ENCODE peak calls at places on chromosomes 11 and 22, in nine cellular contexts. I is sigmoid colon, Y is transverse colon, R is breast epithelium, E is SK-N-MC, V is SK-N-SH, A is HL-60, T is K562, L is endothelial cell of umbilical vein. Z is an unnamed sample.

GRCh38 chr22:35677460-35678187 is 29.4 kb downstream of the APOL6 start:
- DNase-seq in R (no peak), I (no peak), V (no peak), A (no peak), T (no peak), E (no peak), Y (no peak), L (no peak), Z (no peak)

GRCh38 chr11:113245216-113245615 is 69.2 kb upstream of the TTC12 start:
- DNase-seq in A (no peak), Y (no peak), E (no peak), V (no peak), T (no peak), R (no peak), I (no peak), L (no peak), Z (no peak)

GRCh38 chr11:109961261-109961660 is 131.9 kb upstream of the ZC3H12C start:
- DNase-seq in T (no peak), Y (no peak), I (no peak), E (no peak), R (no peak), A (no peak), L (no peak), V (no peak), Z (no peak)

GRCh38 chr22:44632823-44633478 is 69.1 kb upstream of the PRR5 start:
- DNase-seq in R (no peak), Y (no peak), T (no peak), E (no peak), A (no peak), I (no peak), L (no peak), V (no peak), Z (no peak)

GRCh38 chr22:48748113-48748859 is 1079.4 kb downstream of the BRD1 start:
- DNase-seq in A (no peak), V (no peak), L (no peak), Y (no peak), E (no peak), R (peak; percentile 39), T (no peak), I (peak; percentile 51), Z (peak; percentile 2)

GRCh38 chr11:92245700-92246270 is 21.2 kb downstream of the FAT3 start:
- DNase-seq in V (no peak), L (no peak), E (no peak), Y (no peak), R (no peak), T (no peak), A (no peak), I (no peak), Z (no peak)

GRCh38 chr22:20437253-20438065 is at the start of gene SCARF2:
- DNase-seq in L (peak; percentile 52), A (no peak), V (peak; percentile 98), T (no peak), R (no peak), E (no peak), Y (peak; percentile 37), I (peak; percentile 84), Z (no peak)

GRCh38 chr11:135002236-135002635 is 590.2 kb upstream of the B3GAT1 start:
- DNase-seq in I (no peak), V (no peak), T (no peak), E (no peak), A (no peak), R (no peak), Y (no peak), L (no peak), Z (no peak)

GRCh38 chr11:104183572-104183971 is 19.6 kb upstream of the PDGFD start:
- DNase-seq in T (no peak), A (no peak), Y (no peak), I (no peak), E (no peak), L (no peak), R (no peak), V (no peak), Z (no peak)

GRCh38 chr11:100639140-100639539 is 47.9 kb upstream of the ARHGAP42 start:
- DNase-seq in E (no peak), R (no peak), T (no peak), Y (no peak), A (no peak), V (no peak), L (peak; percentile 71), I (no peak), Z (peak; percentile 49)

GRCh38 chr22:36486619-36487384 is 5.4 kb upstream of the TXN2 start:
- DNase-seq in A (no peak), L (peak; percentile 43), Y (peak; percentile 58), I (no peak), R (no peak), E (no peak), V (no peak), T (no peak), Z (peak; percentile 36)

GRCh38 chr11:102596578-102596977 is 28.6 kb downstream of the MMP20 start:
- DNase-seq in I (no peak), R (no peak), Y (no peak), E (no peak), V (no peak), T (no peak), L (no peak), A (no peak), Z (no peak)

GRCh38 chr11:125079151-125079877 is 16.2 kb downstream of the SLC37A2 start:
- DNase-seq in Y (no peak), V (no peak), T (no peak), R (no peak), L (no peak), E (no peak), A (no peak), I (no peak), Z (no peak)

GRCh38 chr11:117606807-117607206 is 190.2 kb downstream of the DSCAML1 start:
- DNase-seq in I (no peak), V (no peak), E (no peak), L (no peak), T (no peak), R (no peak), A (no peak), Y (no peak), Z (no peak)

GRCh38 chr11:69309800-69310280 is 15.9 kb downstream of the MYEOV start:
- DNase-seq in L (no peak), R (peak; percentile 6), T (no peak), E (no peak), A (no peak), Y (no peak), V (peak; percentile 23), I (peak; percentile 40), Z (no peak)

GRCh38 chr11:10973416-10973815 is 115.6 kb upstream of the ZBED5 start:
- DNase-seq in A (no peak), V (no peak), Y (no peak), T (no peak), E (no peak), I (no peak), L (no peak), R (no peak), Z (no peak)

GRCh38 chr11:17531071-17531817 is 13.0 kb downstream of the USH1C start:
- DNase-seq in Y (no peak), T (no peak), L (peak; percentile 44), V (no peak), E (no peak), R (no peak), A (no peak), I (no peak), Z (no peak)

GRCh38 chr11:86575208-86575855 is 97.1 kb downstream of the ME3 start:
- DNase-seq in E (no peak), V (no peak), T (no peak), R (no peak), I (no peak), L (no peak), Y (no peak), A (no peak), Z (no peak)

DNA sequence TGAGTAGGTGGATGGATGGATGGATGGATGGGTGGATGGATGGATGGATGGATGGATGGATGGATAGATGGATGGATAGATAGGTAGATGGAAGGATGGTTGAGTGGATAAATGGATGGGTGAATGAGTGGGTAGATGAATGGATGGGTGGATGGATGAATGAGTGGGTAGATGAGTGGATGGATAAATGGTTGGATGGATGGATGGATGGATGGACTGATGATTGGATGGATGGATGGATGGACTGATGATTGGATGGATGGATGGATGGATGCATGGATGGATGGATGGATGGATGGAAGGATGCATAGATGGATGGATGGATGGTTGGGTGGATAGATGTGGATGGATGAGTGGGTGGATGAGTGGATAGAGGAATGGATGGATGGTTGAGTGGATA is 13.2 kb upstream of the SYT8 start:
- DNase-seq in E (no peak), V (no peak), L (no peak), A (no peak), R (no peak), Y (no peak), I (no peak), T (no peak), Z (no peak)
- TF ChIP-seq POLR2AphosphoS5 in E (no peak), V (no peak), L (no peak), A (no peak), R (no peak), Y (no peak), I (no peak), T (no peak), Z (no peak)

GRCh38 chr11:90558328-90558865 is 335.5 kb upstream of the CHORDC1 start:
- DNase-seq in I (no peak), A (no peak), E (no peak), L (no peak), V (no peak), R (no peak), T (no peak), Y (no peak), Z (no peak)
- H3K4me3 ChIP-seq in I (no peak overlapping the region), A (no peak overlapping the region), E (no peak overlapping the region), L (no peak overlapping the region), V (no peak overlapping the region), R (no peak overlapping the region), T (no peak overlapping the region), Y (no peak overlapping the region), Z (no peak overlapping the region)

GRCh38 chr22:41531422-41531727 is 12.9 kb downstream of the POLR3H start:
- DNase-seq in R (no peak), V (no peak), L (no peak), E (no peak), Y (no peak), A (no peak), T (no peak), I (no peak), Z (no peak)

GRCh38 chr22:41528938-41529561 is 15.2 kb downstream of the POLR3H start:
- DNase-seq in T (no peak), R (no peak), Y (no peak), L (no peak), A (no peak), I (no peak), E (no peak), V (no peak), Z (no peak)

GRCh38 chr22:41531736-41532477 is 12.4 kb downstream of the POLR3H start:
- DNase-seq in Y (no peak), E (no peak), T (no peak), A (no peak), V (no peak), L (no peak), R (no peak), I (no peak), Z (no peak)

GRCh38 chr22:41532908-41533825 is 11.1 kb downstream of the POLR3H start:
- DNase-seq in I (peak; percentile 87), A (no peak), V (peak; percentile 71), L (peak; percentile 59), T (peak; percentile 60), Y (peak; percentile 82), E (no peak), R (no peak), Z (no peak)

GRCh38 chr22:41530612-41531421 is 13.5 kb downstream of the POLR3H start:
- DNase-seq in R (no peak), L (no peak), Y (no peak), E (no peak), A (no peak), T (no peak), V (no peak), I (no peak), Z (no peak)
- TF ChIP-seq POLR2AphosphoS5 in R (no peak), L (no peak), Y (no peak), E (no peak), A (peak; percentile 6), T (peak; percentile 10), V (no peak), I (no peak), Z (no peak)

GRCh38 chr11:33801821-33802413 is 27.6 kb upstream of the FBXO3 start:
- DNase-seq in A (no peak), T (no peak), Y (no peak), I (no peak), E (no peak), L (no peak), V (peak; percentile 42), R (no peak), Z (no peak)
- H3K4me3 ChIP-seq in A (no peak overlapping the region), T (no peak overlapping the region), Y (peak overlapping the region; percentile 7), I (peak overlapping the region; percentile 37), E (peak overlapping the region; percentile 79), L (no peak overlapping the region), V (peak overlapping the region; percentile 52), R (peak overlapping the region; percentile 37), Z (no peak overlapping the region)